ENCODE peak calls at places on chromosomes 13 and 19, in nine cellular contexts. T is activated CD4-positive, alpha-beta T cell treated with anti-CD3 and anti-CD28 coated beads, Interleukin-2, amount 10 ng/mL, durations not matched to agents 7 days and 5 days; S is endothelial cell; Q is neural progenitor cell; L is hepatic stellate cell; C is iris pigment epithelial cell; P is heart right ventricle; R is stimulated activated CD4-positive, alpha-beta T cell treated with anti-CD3 and anti-CD28 coated beads, Interleukin-2, amount 100 ng/mL, for 48 hours; Z is cardiac fibroblast. O is an unnamed sample.
A peak's percentile ranks its signal among the peaks of the same experiment; 100 is the strongest.

GRCh38 chr19:29098091-29098490 is 114.9 kb downstream of the UQCRFS1 start:
- DNase-seq in R (no peak), L (no peak), Q (no peak), T (no peak), C (no peak), S (no peak), Z (no peak), P (no peak), O (no peak)

GRCh38 chr13:59144700-59145099 is 1019.0 kb downstream of the DIAPH3 start:
- DNase-seq in Q (no peak), L (no peak), C (peak; percentile 22), S (no peak), P (no peak), R (no peak), T (no peak), Z (peak; percentile 1), O (no peak)

GRCh38 chr13:112064222-112064621 is 2.7 kb upstream of the SOX1 start:
- DNase-seq in L (no peak), C (no peak), Z (no peak), Q (no peak), S (no peak), R (no peak), P (no peak), T (no peak), O (no peak)

GRCh38 chr19:33277434-33277833 is 24.9 kb downstream of the CEBPA start:
- DNase-seq in P (no peak), C (no peak), R (no peak), Z (no peak), L (no peak), T (no peak), S (no peak), Q (no peak), O (no peak)

GRCh38 chr13:82879921-82880320 is 1002.4 kb downstream of the SLITRK1 start:
- DNase-seq in P (no peak), C (no peak), R (no peak), T (no peak), Z (no peak), S (no peak), L (no peak), Q (peak; percentile 5), O (no peak)

GRCh38 chr13:21060063-21060826 is 1.1 kb downstream of the LATS2 start:
- DNase-seq in L (no peak), Z (peak; percentile 60), C (peak; percentile 68), P (peak; percentile 59), S (peak; percentile 33), R (no peak), Q (peak; percentile 61), T (no peak), O (no peak)

GRCh38 chr13:97344250-97345175 is 89.5 kb upstream of the RAP2A start:
- DNase-seq in Z (peak; percentile 79), P (peak; percentile 49), Q (peak; percentile 70), S (peak; percentile 41), R (peak; percentile 30), T (peak; percentile 62), C (peak; percentile 62), L (peak; percentile 29), O (peak; percentile 82)

GRCh38 chr19:3283886-3284657 is 59.6 kb downstream of the CELF5 start:
- DNase-seq in L (no peak), Z (no peak), P (no peak), C (no peak), R (no peak), Q (no peak), S (no peak), T (no peak), O (no peak)

GRCh38 chr13:38819053-38819452 is 132.2 kb downstream of the FREM2 start:
- DNase-seq in Z (no peak), S (no peak), T (no peak), C (peak; percentile 26), Q (peak; percentile 54), L (no peak), P (no peak), R (no peak), O (no peak)

GRCh38 chr13:88622362-88622973 is 951.3 kb downstream of the SLITRK5 start:
- DNase-seq in L (no peak), S (no peak), P (no peak), R (no peak), Q (no peak), T (peak; percentile 54), Z (no peak), C (peak; percentile 1), O (no peak)

GRCh38 chr19:984165-984967 is at the start of gene WDR18:
- DNase-seq in R (peak; percentile 86), Z (peak; percentile 89), T (peak; percentile 91), Q (peak; percentile 95), S (peak; percentile 88), C (peak; percentile 86), P (peak; percentile 95), L (peak; percentile 100), O (peak; percentile 94)

GRCh38 chr13:113648218-113648615 is 9.8 kb downstream of the ATP4B start:
- DNase-seq in S (no peak), T (no peak), Z (no peak), Q (no peak), L (no peak), P (no peak), C (no peak), R (no peak), O (no peak)

GRCh38 chr19:28445826-28446225 is 767.1 kb downstream of the UQCRFS1 start:
- DNase-seq in R (no peak), P (no peak), Q (no peak), L (no peak), Z (no peak), S (no peak), T (no peak), C (no peak), O (no peak)

GRCh38 chr19:46772170-46773017 is 16.0 kb downstream of the SLC1A5 start:
- DNase-seq in P (no peak), R (no peak), S (no peak), Z (no peak), L (no peak), Q (no peak), T (no peak), C (no peak), O (no peak)

GRCh38 chr19:39582891-39583625 is 19.3 kb upstream of the LGALS13 start:
- DNase-seq in T (no peak), S (no peak), L (no peak), C (no peak), Q (no peak), Z (no peak), R (peak; percentile 16), P (no peak), O (no peak)

GRCh38 chr13:113978741-113979481 is 5.0 kb upstream of the C13orf46 start:
- DNase-seq in L (no peak), P (no peak), C (no peak), S (no peak), Q (no peak), T (no peak), Z (no peak), R (no peak), O (no peak)

GRCh38 chr19:1079566-1080111 is 12.7 kb downstream of the ARHGAP45 start:
- DNase-seq in R (peak; percentile 64), S (no peak), Q (no peak), T (peak; percentile 83), L (no peak), C (no peak), Z (no peak), P (peak; percentile 14), O (peak; percentile 83)

GRCh38 chr19:3055741-3056453 is 6.4 kb downstream of the TLE5 start:
- DNase-seq in L (no peak), Q (no peak), S (no peak), Z (no peak), T (no peak), P (no peak), C (no peak), R (no peak), O (no peak)

GRCh38 chr13:44967656-44968451 is 21.4 kb downstream of the NUFIP1 start:
- DNase-seq in P (no peak), Z (peak; percentile 57), R (no peak), T (no peak), Q (no peak), L (peak; percentile 17), S (no peak), C (peak; percentile 58), O (no peak)

GRCh38 chr19:40806385-40807146 is 7.6 kb downstream of the EGLN2 start:
- DNase-seq in Q (peak; percentile 97), S (peak; percentile 95), L (peak; percentile 100), Z (peak; percentile 97), C (peak; percentile 97), T (peak; percentile 80), P (peak; percentile 80), R (peak; percentile 75), O (peak; percentile 86)

GRCh38 chr19:35260694-35261304 is 8.0 kb upstream of the USF2 start:
- DNase-seq in L (no peak), T (no peak), C (no peak), Z (no peak), S (no peak), Q (no peak), R (no peak), P (no peak), O (no peak)

GRCh38 chr13:81551036-81551435 is 1210.1 kb upstream of the SPRY2 start:
- DNase-seq in C (no peak), P (no peak), R (no peak), Q (no peak), S (no peak), T (no peak), Z (no peak), L (no peak), O (no peak)

GRCh38 chr13:65468628-65469027 is 1761.5 kb downstream of the PCDH9 start:
- DNase-seq in C (peak; percentile 82), Z (peak; percentile 27), L (no peak), Q (no peak), T (no peak), P (no peak), R (no peak), S (no peak), O (no peak)

GRCh38 chr13:95153647-95154405 is 147.4 kb downstream of the ABCC4 start:
- DNase-seq in R (no peak), Z (peak; percentile 81), C (peak; percentile 68), P (no peak), S (no peak), T (no peak), Q (no peak), L (no peak), O (no peak)

GRCh38 chr13:97648171-97648880 is 214.4 kb downstream of the RAP2A start:
- DNase-seq in Z (peak; percentile 44), C (peak; percentile 58), T (no peak), L (no peak), R (no peak), Q (no peak), P (no peak), S (no peak), O (no peak)

GRCh38 chr13:91722267-91722884 is 324.0 kb downstream of the GPC5 start:
- DNase-seq in R (no peak), C (peak; percentile 21), P (no peak), T (no peak), Q (peak; percentile 36), L (peak; percentile 3), S (no peak), Z (peak; percentile 31), O (peak; percentile 29)

GRCh38 chr13:87677334-87678234 is 6.4 kb downstream of the SLITRK5 start:
- DNase-seq in Q (peak; percentile 82), L (no peak), Z (no peak), C (no peak), S (peak; percentile 33), T (no peak), R (no peak), P (no peak), O (no peak)

GRCh38 chr19:1069009-1069779 is 2.2 kb downstream of the ARHGAP45 start:
- DNase-seq in R (no peak), T (peak; percentile 87), Z (no peak), S (no peak), C (no peak), Q (no peak), P (peak; percentile 72), L (no peak), O (no peak)

GRCh38 chr19:42242071-42242511 is 311 bp downstream of the GSK3A start:
- DNase-seq in T (peak; percentile 27), Q (no peak), P (no peak), C (no peak), Z (no peak), R (no peak), S (no peak), L (no peak), O (no peak)

GRCh38 chr13:76229281-76229680 is 593.2 kb downstream of the LMO7 start:
- DNase-seq in R (no peak), Q (no peak), L (no peak), P (no peak), Z (no peak), T (no peak), C (no peak), S (no peak), O (no peak)